ENCODE peak calls at places on chromosomes 5 and 9, in ten cellular contexts. E, I, A, W, S, Y, R, H, M and D are unnamed samples.
A peak's percentile ranks its signal among the peaks of the same experiment; 100 is the strongest.

GRCh38 chr5:19771174-19771835 is 216.7 kb downstream of the CDH18 start:
- DNase-seq in E (no peak), I (peak; percentile 41), A (no peak), W (no peak), S (no peak), Y (no peak), R (no peak), H (no peak), M (no peak), D (no peak)

GRCh38 chr5:14675865-14676300 is 11.4 kb downstream of the OTULIN start:
- DNase-seq in E (no peak), I (peak; percentile 36), A (no peak), W (no peak), S (peak; percentile 32), Y (no peak), R (peak; percentile 47), H (no peak), M (no peak), D (peak; percentile 59)

GRCh38 chr5:149264432-149265069 is 7.1 kb upstream of the AFAP1L1 start:
- DNase-seq in E (no peak), I (no peak), A (peak; percentile 23), W (no peak), S (peak; percentile 42), Y (peak; percentile 63), R (peak; percentile 72), H (no peak), M (peak; percentile 66), D (peak; percentile 64)

GRCh38 chr9:69758001-69758730 is 1.6 kb downstream of the PTAR1 start:
- DNase-seq in E (peak; percentile 41), I (peak; percentile 33), A (no peak), W (no peak), S (no peak), Y (no peak), R (peak; percentile 37), H (peak; percentile 38), M (no peak), D (peak; percentile 60)

GRCh38 chr9:72855890-72856523 is 96.8 kb downstream of the ALDH1A1 start:
- DNase-seq in E (no peak), I (no peak), A (no peak), W (no peak), S (no peak), Y (no peak), R (no peak), H (no peak), M (no peak), D (no peak)

GRCh38 chr5:153543959-153544470 is 53.5 kb downstream of the GRIA1 start:
- DNase-seq in E (peak; percentile 52), I (no peak), A (no peak), W (no peak), S (no peak), Y (no peak), R (no peak), H (no peak), M (no peak), D (no peak)

GRCh38 chr9:37300620-37301368 is 121.7 kb upstream of the GRHPR start:
- DNase-seq in E (peak; percentile 4), I (peak; percentile 53), A (no peak), W (no peak), S (peak; percentile 75), Y (no peak), R (no peak), H (peak; percentile 49), M (no peak), D (peak; percentile 28)

GRCh38 chr9:126932871-126933321 is 18.3 kb downstream of the RALGPS1 start:
- DNase-seq in E (no peak), I (no peak), A (no peak), W (no peak), S (no peak), Y (no peak), R (no peak), H (no peak), M (no peak), D (no peak)

GRCh38 chr9:121599186-121599871 is 52.1 kb upstream of the DAB2IP start:
- DNase-seq in E (no peak), I (peak; percentile 57), A (peak; percentile 84), W (peak; percentile 79), S (no peak), Y (peak; percentile 92), R (no peak), H (no peak), M (peak; percentile 76), D (no peak)

GRCh38 chr9:121909111-121909510 is 184.0 kb downstream of the TTLL11 start:
- DNase-seq in E (no peak), I (no peak), A (no peak), W (no peak), S (no peak), Y (no peak), R (no peak), H (no peak), M (no peak), D (peak; percentile 92)

GRCh38 chr5:33120671-33121070 is 320.1 kb upstream of the TARS1 start:
- DNase-seq in E (peak; percentile 91), I (no peak), A (no peak), W (no peak), S (no peak), Y (no peak), R (no peak), H (peak; percentile 66), M (no peak), D (no peak)

GRCh38 chr9:91423785-91424402 is at the start of gene NFIL3:
- DNase-seq in E (peak; percentile 84), I (peak; percentile 80), A (peak; percentile 57), W (peak; percentile 89), S (peak; percentile 85), Y (peak; percentile 86), R (peak; percentile 83), H (peak; percentile 65), M (peak; percentile 80), D (peak; percentile 49)

GRCh38 chr5:176700239-176700847 is 53.1 kb downstream of the TSPAN17 start:
- DNase-seq in E (no peak), I (no peak), A (peak; percentile 34), W (no peak), S (peak; percentile 40), Y (no peak), R (peak; percentile 7), H (no peak), M (no peak), D (peak; percentile 4)

GRCh38 chr9:107019216-107019615 is 156.2 kb downstream of the ZNF462 start:
- DNase-seq in E (peak; percentile 84), I (peak; percentile 76), A (no peak), W (no peak), S (no peak), Y (no peak), R (no peak), H (peak; percentile 91), M (no peak), D (no peak)

GRCh38 chr5:172837640-172838039 is 3.6 kb downstream of the ERGIC1 start:
- DNase-seq in E (no peak), I (no peak), A (no peak), W (no peak), S (no peak), Y (peak; percentile 91), R (peak; percentile 96), H (no peak), M (no peak), D (peak; percentile 97)

GRCh38 chr9:91896513-91897121 is 53.4 kb downstream of the ROR2 start:
- DNase-seq in E (peak; percentile 42), I (peak; percentile 42), A (no peak), W (peak; percentile 70), S (peak; percentile 77), Y (peak; percentile 64), R (no peak), H (peak; percentile 78), M (no peak), D (no peak)

GRCh38 chr5:149962040-149962439 is 1.5 kb downstream of the SLC26A2 start:
- DNase-seq in E (peak; percentile 57), I (peak; percentile 76), A (peak; percentile 80), W (no peak), S (peak; percentile 58), Y (no peak), R (peak; percentile 11), H (peak; percentile 78), M (no peak), D (no peak)

GRCh38 chr5:160899735-160900134 is 47.7 kb upstream of the ATP10B start:
- DNase-seq in E (no peak), I (no peak), A (no peak), W (no peak), S (no peak), Y (no peak), R (no peak), H (no peak), M (no peak), D (no peak)

GRCh38 chr9:116271991-116272390 is 118.4 kb downstream of the PAPPA start:
- DNase-seq in E (no peak), I (no peak), A (no peak), W (no peak), S (no peak), Y (no peak), R (no peak), H (no peak), M (no peak), D (no peak)

GRCh38 chr9:81424431-81424830 is 264.9 kb downstream of the TLE1 start:
- DNase-seq in E (no peak), I (peak; percentile 29), A (no peak), W (no peak), S (no peak), Y (no peak), R (no peak), H (peak; percentile 67), M (no peak), D (no peak)

GRCh38 chr5:40838076-40838475 is 3.1 kb upstream of the RPL37 start:
- DNase-seq in E (no peak), I (no peak), A (no peak), W (no peak), S (no peak), Y (no peak), R (no peak), H (no peak), M (no peak), D (no peak)

GRCh38 chr9:93343663-93344062 is 107.8 kb upstream of the FAM120A start:
- DNase-seq in E (no peak), I (no peak), A (no peak), W (no peak), S (no peak), Y (no peak), R (no peak), H (no peak), M (no peak), D (no peak)
- H3K4me3 ChIP-seq in E (no peak overlapping the region), I (no peak overlapping the region), A (no peak overlapping the region), W (no peak overlapping the region), S (no peak overlapping the region), Y (no peak overlapping the region), R (no peak overlapping the region), H (no peak overlapping the region), M (no peak overlapping the region), D (no peak overlapping the region)

GRCh38 chr5:59354274-59354673 is 539.3 kb downstream of the PDE4D start:
- DNase-seq in E (no peak), I (no peak), A (no peak), W (no peak), S (no peak), Y (no peak), R (no peak), H (no peak), M (no peak), D (no peak)
- H3K4me3 ChIP-seq in E (no peak overlapping the region), I (no peak overlapping the region), A (peak overlapping the region; percentile 35), W (no peak overlapping the region), S (no peak overlapping the region), Y (no peak overlapping the region), R (no peak overlapping the region), H (no peak overlapping the region), M (no peak overlapping the region), D (no peak overlapping the region)

GRCh38 chr9:89923174-89923573 is 318.4 kb downstream of the GADD45G start:
- DNase-seq in E (no peak), I (no peak), A (no peak), W (no peak), S (no peak), Y (no peak), R (no peak), H (no peak), M (no peak), D (no peak)
- H3K4me3 ChIP-seq in E (no peak overlapping the region), I (no peak overlapping the region), A (no peak overlapping the region), W (no peak overlapping the region), S (no peak overlapping the region), Y (no peak overlapping the region), R (no peak overlapping the region), H (no peak overlapping the region), M (no peak overlapping the region), D (no peak overlapping the region)

GRCh38 chr5:36323926-36324781 is 22.5 kb upstream of the RANBP3L start:
- DNase-seq in E (no peak), I (no peak), A (no peak), W (no peak), S (no peak), Y (no peak), R (no peak), H (no peak), M (no peak), D (no peak)
- H3K4me3 ChIP-seq in E (no peak overlapping the region), I (no peak overlapping the region), A (no peak overlapping the region), W (no peak overlapping the region), S (no peak overlapping the region), Y (no peak overlapping the region), R (no peak overlapping the region), H (no peak overlapping the region), M (no peak overlapping the region), D (no peak overlapping the region)